ENCODE peak calls at places on chromosomes 2 and 18, in six cellular contexts. L is SK-N-SH, U is Panc1, W is K562, I is HCT116, X is HepG2. Q is an unnamed sample. For H3K4me1, the result is how much of the 10 kb centered on the place peaks cover.

GRCh38 chr2:33086400-33087015 is 139.8 kb downstream of the LTBP1 start:
- DNase-seq in L (no peak), U (no peak), W (no peak), I (no peak), X (no peak), Q (no peak)

GRCh38 chr2:220528180-220528579 is 900.8 kb downstream of the SLC4A3 start:
- DNase-seq in L (no peak), U (no peak), W (no peak), I (no peak), X (no peak), Q (no peak)

GRCh38 chr18:57275111-57275510 is 77.2 kb upstream of the ST8SIA3 start:
- DNase-seq in L (no peak), U (no peak), W (no peak), I (no peak), X (no peak), Q (no peak)

GRCh38 chr2:6978991-6979390 is 61.8 kb downstream of the RNF144A start:
- DNase-seq in L (no peak), U (no peak), W (no peak), I (no peak), X (no peak), Q (no peak)

GRCh38 chr2:198040820-198041219 is 236.4 kb downstream of the PLCL1 start:
- DNase-seq in L (no peak), U (no peak), W (no peak), I (no peak), X (no peak), Q (no peak)

GRCh38 chr2:28906821-28907220 is 12.4 kb downstream of the WDR43 start:
- DNase-seq in L (no peak), U (no peak), W (no peak), I (no peak), X (no peak), Q (no peak)

GRCh38 chr2:7849027-7849426 is 832.8 kb upstream of the ID2 start:
- DNase-seq in L (no peak), U (no peak), W (no peak), I (no peak), X (no peak), Q (no peak)

GRCh38 chr2:5954509-5954908 is 262.3 kb downstream of the SOX11 start:
- DNase-seq in L (no peak), U (no peak), W (no peak), I (no peak), X (no peak), Q (no peak)

GRCh38 chr2:100041946-100042345 is 100.4 kb downstream of the AFF3 start:
- DNase-seq in L (no peak), U (no peak), W (no peak), I (no peak), X (no peak), Q (no peak)

GRCh38 chr2:9630001-9630749 is 622 bp downstream of the YWHAQ start:
- DNase-seq in L (peak), U (no peak), W (peak), I (peak), X (peak), Q (peak)

GRCh38 chr2:25844089-25844488 is 34.2 kb downstream of the ASXL2 start:
- DNase-seq in L (no peak), U (no peak), W (no peak), I (no peak), X (no peak), Q (no peak)

GRCh38 chr2:226873051-226873620 is 37.3 kb downstream of the RHBDD1 start:
- DNase-seq in L (no peak), U (no peak), W (peak), I (no peak), X (no peak), Q (no peak)

GRCh38 chr18:34108206-34108605 is 116.5 kb downstream of the NOL4 start:
- DNase-seq in L (no peak), U (no peak), W (no peak), I (no peak), X (no peak), Q (no peak)

GRCh38 chr2:64716569-64716968 is 62.9 kb upstream of the SERTAD2 start:
- DNase-seq in L (no peak), U (no peak), W (no peak), I (no peak), X (no peak), Q (no peak)

GRCh38 chr18:22210331-22210754 is 41.0 kb downstream of the GATA6 start:
- DNase-seq in L (no peak), U (no peak), W (no peak), I (no peak), X (no peak), Q (no peak)

GRCh38 chr18:52716926-52717325 is 376.9 kb downstream of the DCC start:
- DNase-seq in L (peak), U (no peak), W (peak), I (no peak), X (peak), Q (no peak)

GRCh38 chr2:12964904-12965539 is 248.3 kb downstream of the TRIB2 start:
- DNase-seq in L (peak), U (no peak), W (peak), I (no peak), X (no peak), Q (no peak)

GRCh38 chr2:126660068-126660467 is 4.1 kb downstream of the GYPC start:
- DNase-seq in L (no peak), U (no peak), W (no peak), I (no peak), X (no peak), Q (no peak)

GRCh38 chr2:42196403-42197267 is 27.5 kb downstream of the EML4 start:
- DNase-seq in L (peak), U (no peak), W (peak), I (peak), X (peak), Q (no peak)

GRCh38 chr2:197965756-197966155 is 161.4 kb downstream of the PLCL1 start:
- DNase-seq in L (no peak), U (no peak), W (no peak), I (no peak), X (no peak), Q (no peak)

GRCh38 chr2:88582030-88582429 is 45.2 kb downstream of the EIF2AK3 start:
- DNase-seq in L (no peak), U (no peak), W (no peak), I (no peak), X (no peak), Q (no peak)

GRCh38 chr2:15730545-15731212 is 139.0 kb downstream of the DDX1 start:
- DNase-seq in L (peak), U (peak), W (peak), I (peak), X (peak), Q (peak)

GRCh38 chr2:3712841-3713503 is 9.6 kb downstream of the DCDC2C start:
- DNase-seq in L (no peak), U (no peak), W (no peak), I (no peak), X (no peak), Q (no peak)

GRCh38 chr2:241105641-241106040 is 3.6 kb upstream of the MTERF4 start:
- DNase-seq in L (no peak), U (no peak), W (peak), I (no peak), X (no peak), Q (no peak)

GRCh38 chr2:37802899-37803379 is 122.1 kb upstream of the RMDN2 start:
- DNase-seq in L (no peak), U (no peak), W (no peak), I (no peak), X (no peak), Q (no peak)

GRCh38 chr2:201996006-201996405 is 37.6 kb upstream of the FZD7 start:
- DNase-seq in L (no peak), U (no peak), W (no peak), I (no peak), X (no peak), Q (no peak)

GRCh38 chr2:16395601-16396000 is 270.0 kb downstream of the CYRIA start:
- DNase-seq in L (no peak), U (no peak), W (no peak), I (no peak), X (no peak), Q (no peak)

GRCh38 chr2:120289221-120289906 is 36.7 kb downstream of the RALB start:
- DNase-seq in L (no peak), U (no peak), W (no peak), I (no peak), X (no peak), Q (no peak)

GRCh38 chr2:168685619-168686453 is 116.6 kb upstream of the NOSTRIN start:
- DNase-seq in L (peak), U (no peak), W (peak), I (no peak), X (no peak), Q (no peak)

GRCh38 chr2:168683996-168684395 is 118.4 kb upstream of the NOSTRIN start:
- DNase-seq in L (no peak), U (no peak), W (peak), I (no peak), X (peak), Q (no peak)

GRCh38 chr2:168686485-168687191 is 115.8 kb upstream of the NOSTRIN start:
- DNase-seq in L (no peak), U (no peak), W (no peak), I (no peak), X (no peak), Q (no peak)

GRCh38 chr2:168684921-168685618 is 117.4 kb upstream of the NOSTRIN start:
- DNase-seq in L (peak), U (no peak), W (no peak), I (no peak), X (no peak), Q (no peak)

GRCh38 chr2:168687314-168687713 is 115.1 kb upstream of the NOSTRIN start:
- DNase-seq in L (no peak), U (no peak), W (no peak), I (no peak), X (no peak), Q (no peak)
- TF ChIP-seq CTCF in L (peak), U (peak), W (peak), I (peak), X (peak), Q (no peak)

GRCh38 chr2:70467831-70468810 is 85.5 kb downstream of the TGFA start:
- DNase-seq in L (no peak), U (no peak), W (no peak), I (no peak), X (no peak), Q (no peak)

GRCh38 chr2:70469961-70470360 is 83.7 kb downstream of the TGFA start:
- DNase-seq in L (no peak), U (no peak), W (no peak), I (no peak), X (no peak), Q (no peak)

GRCh38 chr2:70471129-70471528 is 82.5 kb downstream of the TGFA start:
- DNase-seq in L (no peak), U (no peak), W (no peak), I (no peak), X (no peak), Q (no peak)

GRCh38 chr2:70468898-70469297 is 84.7 kb downstream of the TGFA start:
- DNase-seq in L (no peak), U (no peak), W (no peak), I (no peak), X (no peak), Q (no peak)

DNA sequence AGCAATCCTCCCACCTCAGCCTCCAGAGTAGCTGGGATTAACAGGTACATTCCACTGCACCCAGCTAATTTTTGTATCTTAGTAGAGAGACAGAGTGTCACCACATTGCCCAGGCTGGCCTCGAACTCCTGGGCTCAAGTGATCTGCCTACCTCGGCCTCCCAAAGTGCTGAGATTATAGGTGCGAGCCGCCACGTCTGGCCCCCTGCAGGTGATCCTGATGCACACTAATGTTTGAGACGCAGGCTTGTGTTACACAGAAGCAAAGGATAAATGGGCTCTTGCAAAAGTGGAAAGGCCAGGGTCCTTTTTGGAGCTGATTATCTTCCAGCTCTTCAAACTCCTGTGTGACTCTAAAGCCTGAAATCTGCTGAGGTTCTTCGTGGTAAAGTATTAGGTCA is 84.2 kb downstream of the TGFA start:
- DNase-seq in L (no peak), U (no peak), W (no peak), I (no peak), X (no peak), Q (no peak)
- TF ChIP-seq POLR2AphosphoS5 in L (no peak), U (no peak), W (no peak), I (no peak), X (no peak), Q (no peak)

GRCh38 chr2:157867703-157868102 is 8.4 kb downstream of the ACVR1 start:
- DNase-seq in L (no peak), U (no peak), W (no peak), I (no peak), X (no peak), Q (no peak)
- H3K4me1 ChIP-seq in L (under half), U (under half), W (under half), I (under half), X (under half), Q (under half)

GRCh38 chr2:20616341-20616871 is 34.5 kb downstream of the HS1BP3 start:
- DNase-seq in L (no peak), U (no peak), W (no peak), I (no peak), X (no peak), Q (peak)

GRCh38 chr2:20613342-20613916 is 37.5 kb downstream of the HS1BP3 start:
- DNase-seq in L (peak), U (no peak), W (no peak), I (no peak), X (no peak), Q (peak)

GRCh38 chr2:20614201-20615045 is 36.5 kb downstream of the HS1BP3 start:
- DNase-seq in L (no peak), U (no peak), W (no peak), I (no peak), X (peak), Q (peak)

GRCh38 chr2:20615466-20616241 is 35.2 kb downstream of the HS1BP3 start:
- DNase-seq in L (no peak), U (no peak), W (no peak), I (no peak), X (peak), Q (peak)

DNA sequence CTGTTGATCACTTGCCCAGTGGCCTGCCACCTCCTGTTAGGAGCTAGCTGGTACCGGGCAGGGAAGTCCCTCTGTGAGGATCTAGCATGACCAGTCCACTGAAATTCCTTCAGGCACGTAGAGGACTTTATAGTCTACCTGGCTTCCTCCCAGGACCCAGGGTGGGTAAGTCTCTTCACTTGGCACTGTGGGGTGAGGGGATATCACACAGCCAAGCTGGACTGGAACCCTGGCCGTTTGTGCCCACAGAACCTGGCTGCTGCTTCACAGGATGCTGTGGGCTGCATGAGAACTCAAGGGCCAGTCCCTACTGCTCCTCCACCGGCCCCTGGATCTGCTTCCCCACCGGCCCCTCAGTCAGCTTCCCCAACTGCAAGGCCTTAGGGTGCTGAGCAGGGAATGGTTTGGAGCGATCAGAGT is 35.8 kb downstream of the HS1BP3 start:
- DNase-seq in L (no peak), U (no peak), W (no peak), I (no peak), X (no peak), Q (no peak)
- TF ChIP-seq CTCF in L (no peak), U (no peak), W (no peak), I (no peak), X (no peak), Q (no peak)

GRCh38 chr2:223834431-223834830 is 3.0 kb downstream of the AP1S3 start:
- DNase-seq in L (no peak), U (no peak), W (no peak), I (no peak), X (no peak), Q (no peak)

GRCh38 chr2:223841436-223842180 is 4.2 kb upstream of the AP1S3 start:
- DNase-seq in L (no peak), U (no peak), W (no peak), I (no peak), X (no peak), Q (no peak)

GRCh38 chr2:223837290-223838061 is at the start of gene AP1S3:
- DNase-seq in L (peak), U (no peak), W (peak), I (peak), X (peak), Q (peak)

GRCh38 chr2:223835701-223836532 is 1.5 kb downstream of the AP1S3 start:
- DNase-seq in L (no peak), U (no peak), W (no peak), I (no peak), X (no peak), Q (no peak)
- TF ChIP-seq POLR2AphosphoS5 in L (no peak), U (no peak), W (no peak), I (no peak), X (no peak), Q (no peak)

DNA sequence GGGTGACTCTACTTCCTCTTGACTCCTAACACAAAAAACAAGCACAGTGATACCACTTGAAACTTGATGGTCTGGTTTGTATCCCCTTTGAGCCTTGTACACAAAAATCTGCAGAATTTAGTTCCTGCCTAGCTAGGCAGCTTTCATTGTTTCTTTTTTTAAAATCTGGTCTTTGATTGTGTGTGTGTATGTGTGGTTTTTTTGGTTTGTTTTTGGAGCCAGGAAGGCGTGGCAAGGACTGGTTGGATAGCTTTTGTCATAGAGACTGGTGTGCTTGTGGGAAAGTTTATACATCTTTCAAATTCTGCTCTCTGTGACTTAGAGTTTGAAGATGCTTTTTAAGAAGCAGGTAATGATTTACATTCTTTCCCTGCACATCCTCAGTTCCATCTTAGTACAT is 127.4 kb downstream of the TANC1 start:
- DNase-seq in L (no peak), U (no peak), W (no peak), I (no peak), X (no peak), Q (no peak)
- H3K4me1 ChIP-seq in L (under half), U (half or more), W (under half), I (under half), X (under half), Q (half or more)

DNA sequence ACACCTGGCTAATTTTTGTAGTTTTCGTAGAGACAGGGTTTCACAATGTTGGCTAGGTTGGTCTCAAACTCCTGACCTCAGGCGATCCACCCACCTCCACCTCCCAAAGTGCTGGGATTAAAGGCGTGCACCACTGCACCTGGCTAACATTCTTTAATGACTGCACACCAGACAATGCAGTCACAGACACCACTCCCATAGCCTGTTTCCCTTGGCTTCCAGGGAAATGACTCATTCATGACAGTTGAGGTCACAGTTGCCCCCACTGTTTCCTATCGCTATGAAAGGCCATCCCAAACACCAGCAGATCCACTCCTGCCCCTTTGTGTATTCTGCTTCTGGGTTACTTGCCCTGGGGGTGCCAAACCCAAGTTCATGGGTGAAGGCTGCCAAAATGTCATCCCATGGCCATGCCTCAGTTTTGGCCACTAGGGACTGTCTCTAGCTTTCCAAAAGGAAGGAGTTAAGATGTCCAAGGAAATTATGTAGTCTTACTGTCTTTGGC is 8.7 kb downstream of the CHMP1B start:
- DNase-seq in L (no peak), U (no peak), W (peak), I (peak), X (peak), Q (no peak)
- TF ChIP-seq CTCF in L (peak), U (no peak), W (peak), I (peak), X (peak), Q (no peak)

GRCh38 chr18:10010611-10011015 is 96.8 kb downstream of the VAPA start:
- DNase-seq in L (no peak), U (no peak), W (no peak), I (no peak), X (no peak), Q (peak)
- TF ChIP-seq POLR2AphosphoS5 in L (peak), U (no peak), W (no peak), I (no peak), X (no peak), Q (peak)

GRCh38 chr2:73334045-73334444 is 40.7 kb upstream of the EGR4 start:
- DNase-seq in L (no peak), U (no peak), W (no peak), I (no peak), X (no peak), Q (no peak)

GRCh38 chr2:73337828-73338227 is 44.5 kb upstream of the EGR4 start:
- DNase-seq in L (no peak), U (no peak), W (no peak), I (no peak), X (no peak), Q (no peak)

GRCh38 chr2:73334620-73335019 is 41.3 kb upstream of the EGR4 start:
- DNase-seq in L (no peak), U (no peak), W (no peak), I (no peak), X (no peak), Q (no peak)

GRCh38 chr2:73339171-73339678 is 45.9 kb upstream of the EGR4 start:
- DNase-seq in L (peak), U (no peak), W (no peak), I (no peak), X (no peak), Q (no peak)

GRCh38 chr2:73333564-73333963 is 40.2 kb upstream of the EGR4 start:
- DNase-seq in L (no peak), U (no peak), W (no peak), I (no peak), X (peak), Q (no peak)
- H3K4me1 ChIP-seq in L (under half), U (under half), W (under half), I (under half), X (under half), Q (under half)